ENCODE peak calls at places on chromosomes 4 and X, in four cellular contexts. E is HepG2, B is transverse colon, T is suprapubic skin. O is an unnamed sample.

GRCh38 chrX:106170318-106170717 is 2.2 kb downstream of the PWWP3B start:
- DNase-seq in E (no peak), B (no peak), T (no peak), O (no peak)

GRCh38 chr4:140789752-140790151 is 33.6 kb upstream of the TBC1D9 start:
- DNase-seq in T (no peak), B (no peak), E (no peak), O (no peak)

GRCh38 chr4:147498031-147498700 is 17.3 kb downstream of the EDNRA start:
- DNase-seq in E (no peak), B (no peak), T (no peak), O (no peak)

GRCh38 chr4:153115322-153116100 is 88.7 kb upstream of the TRIM2 start:
- DNase-seq in T (no peak), B (peak), E (peak), O (peak)

GRCh38 chr4:163923092-163923491 is 428.6 kb downstream of the TMA16 start:
- DNase-seq in E (no peak), B (no peak), T (no peak), O (no peak)

GRCh38 chrX:21374163-21374993 is at the start of gene CNKSR2:
- DNase-seq in E (no peak), B (peak), T (peak), O (peak)

GRCh38 chr4:60729194-60729593 is 470.9 kb upstream of the ADGRL3 start:
- DNase-seq in T (no peak), E (no peak), B (no peak), O (no peak)

GRCh38 chr4:100838286-100838685 is 320.5 kb upstream of the EMCN start:
- DNase-seq in E (no peak), B (no peak), T (no peak), O (no peak)

GRCh38 chr4:40241026-40241425 is 44.2 kb downstream of the RHOH start:
- DNase-seq in E (no peak), T (no peak), B (no peak), O (no peak)

GRCh38 chr4:147056951-147057630 is 111.4 kb upstream of the TTC29 start:
- DNase-seq in E (no peak), T (no peak), B (no peak), O (no peak)

GRCh38 chrX:618761-619450 is 11.7 kb upstream of the SHOX start:
- DNase-seq in B (no peak), E (no peak), T (no peak), O (no peak)

GRCh38 chr4:98448923-98449322 is 187.7 kb downstream of the RAP1GDS1 start:
- DNase-seq in B (peak), T (no peak), E (no peak), O (no peak)

GRCh38 chrX:24229967-24230366 is 80.4 kb downstream of the ZFX start:
- DNase-seq in B (no peak), E (no peak), T (no peak), O (no peak)

GRCh38 chr4:8175686-8176085 is 17.1 kb upstream of the ABLIM2 start:
- DNase-seq in E (no peak), B (no peak), T (no peak), O (no peak)

GRCh38 chr4:83489711-83490326 is 4.9 kb upstream of the ABRAXAS1 start:
- DNase-seq in B (no peak), T (no peak), E (no peak), O (no peak)

GRCh38 chr4:83486457-83487129 is 1.7 kb upstream of the ABRAXAS1 start:
- DNase-seq in E (peak), T (no peak), B (no peak), O (no peak)

DNA sequence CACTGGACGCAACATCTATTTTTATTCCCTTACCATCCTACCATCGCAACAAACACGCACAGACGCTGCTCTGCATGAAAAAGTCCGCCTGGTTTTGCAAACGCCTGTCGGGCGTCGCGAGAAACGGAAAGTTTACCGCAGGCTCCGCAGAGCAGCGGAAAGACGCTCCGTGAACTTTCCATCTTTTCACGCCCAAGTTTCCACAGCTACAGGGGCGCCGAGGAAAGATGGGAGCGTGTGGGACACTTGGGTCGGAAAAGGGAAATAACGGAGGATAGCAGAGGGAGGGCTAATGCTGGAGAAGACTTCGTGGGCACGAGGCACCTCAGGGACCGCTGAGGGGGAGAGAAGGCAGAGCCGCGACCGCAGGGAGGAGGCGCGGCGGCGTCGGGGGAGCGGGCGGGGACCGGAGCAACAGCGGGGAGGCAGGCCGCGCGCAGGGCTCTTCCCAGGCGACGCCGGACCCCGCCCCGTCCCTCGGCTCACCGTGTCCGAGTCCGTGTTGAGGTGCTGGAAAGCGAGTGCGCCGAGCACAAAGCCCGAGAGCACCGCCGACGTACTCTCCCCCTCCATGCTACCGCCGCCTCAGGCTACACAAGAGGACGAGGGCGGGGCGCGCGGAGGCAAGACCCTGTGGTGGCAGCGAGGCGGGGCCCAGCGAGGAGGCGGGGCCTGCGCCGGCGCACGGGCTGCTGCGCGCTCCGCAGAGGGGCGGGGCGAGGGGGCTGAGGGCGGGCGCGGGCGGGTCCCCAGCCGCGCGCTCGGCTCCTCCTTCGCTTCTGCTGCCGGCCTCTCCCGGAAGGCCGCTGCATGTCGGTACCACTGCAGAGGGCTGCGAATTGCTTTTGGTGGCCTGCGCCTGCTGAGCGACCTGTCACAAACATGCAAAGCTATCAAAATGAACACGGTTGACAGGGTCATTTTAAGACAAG is at the start of gene ABRAXAS1:
- DNase-seq in E (peak), B (peak), T (peak), O (peak)
- TF ChIP-seq CTCF in E (no peak), B (no peak), T (no peak), O (no peak)

DNA sequence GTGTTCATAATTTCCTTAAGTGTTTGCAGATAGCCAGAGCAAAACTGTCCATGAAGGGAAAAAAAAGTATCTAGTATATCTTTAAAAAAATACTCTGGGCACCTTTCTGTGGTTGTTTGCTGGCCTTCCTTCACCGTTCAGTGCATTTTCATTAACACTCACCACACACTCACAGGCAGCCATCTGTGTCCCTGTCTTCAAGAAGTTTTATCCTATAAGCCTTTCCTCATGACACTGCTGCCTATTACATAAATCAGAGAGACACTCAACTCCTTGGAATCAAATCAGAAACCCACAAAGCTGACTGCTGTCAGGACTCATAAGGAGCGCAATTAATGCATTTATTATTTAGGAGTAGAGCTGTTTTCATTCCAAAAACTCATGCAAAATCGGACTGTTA is 1720.2 kb downstream of the PCDH7 start:
- DNase-seq in E (no peak), B (no peak), T (no peak), O (no peak)
- TF ChIP-seq POLR2AphosphoS5 in E (no peak), B (no peak), T (no peak), O (no peak)

GRCh38 chr4:76144546-76144945 is 3.7 kb downstream of the NUP54 start:
- DNase-seq in B (no peak), T (no peak), E (no peak), O (no peak)

GRCh38 chr4:76153356-76153755 is 5.2 kb upstream of the NUP54 start:
- DNase-seq in T (no peak), B (no peak), E (no peak), O (no peak)

GRCh38 chr4:76147454-76148141 is 599 bp downstream of the NUP54 start:
- DNase-seq in E (peak), T (peak), B (peak), O (peak)

GRCh38 chr4:76148142-76148849 is at the start of gene NUP54:
- DNase-seq in B (peak), T (peak), E (peak), O (peak)
- TF ChIP-seq EP300 in B (no peak), T (no peak), E (peak), O (no peak)

GRCh38 chrX:132171478-132171877 is 43.7 kb upstream of the FRMD7 start:
- DNase-seq in B (no peak), E (peak), T (no peak), O (no peak)
- TF ChIP-seq CTCF in B (no peak), E (peak), T (no peak), O (no peak)

DNA sequence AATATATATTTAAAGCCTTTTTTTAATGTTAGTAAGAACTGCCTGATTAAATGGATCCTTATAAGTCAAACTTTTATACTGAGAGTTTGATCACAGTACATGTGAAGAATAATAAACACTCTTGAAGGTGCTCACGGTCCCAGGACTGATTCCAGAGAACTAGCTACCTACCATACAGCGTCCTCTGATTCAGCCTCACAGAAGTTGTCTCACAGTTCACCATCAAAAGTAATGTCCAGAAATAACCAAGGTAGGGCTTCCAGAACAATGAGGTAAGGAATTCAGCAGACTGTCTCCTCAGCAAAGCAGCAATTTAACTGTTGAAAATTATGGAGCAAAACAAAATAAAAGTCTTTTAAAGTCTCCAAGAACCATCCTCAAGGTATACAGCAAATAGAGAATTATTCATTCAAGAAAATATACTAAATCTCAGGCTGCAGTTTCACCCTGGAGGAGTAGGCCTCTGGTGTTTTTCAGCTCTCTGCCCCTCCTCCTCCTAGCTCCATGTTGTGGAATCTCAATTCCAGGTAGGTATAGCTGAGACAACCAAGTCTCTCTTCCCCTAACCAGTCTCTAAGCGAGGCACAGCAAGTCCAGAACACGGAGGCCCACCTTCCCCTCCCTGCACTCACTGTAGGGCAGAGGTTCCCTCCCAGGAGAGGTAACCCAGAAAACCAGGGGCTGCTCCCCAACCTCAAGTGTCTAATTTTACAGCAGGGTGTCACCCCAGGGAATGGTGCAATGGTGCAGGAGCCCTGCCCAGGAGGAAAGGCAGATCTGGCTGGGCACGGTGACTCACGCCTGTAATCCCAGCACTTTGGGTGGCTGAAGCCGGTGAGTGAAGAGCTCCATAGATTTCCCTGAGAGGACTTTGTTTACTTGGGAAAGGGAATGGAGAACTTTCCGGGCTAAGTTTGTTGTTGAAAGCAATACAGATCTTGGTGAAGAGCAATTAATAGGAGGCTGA is 28.6 kb downstream of the FAM241A start:
- DNase-seq in E (no peak), T (no peak), B (peak), O (peak)
- TF ChIP-seq POLR2AphosphoS5 in E (no peak), T (no peak), B (no peak), O (no peak)

GRCh38 chr4:55345980-55346850 is at the start of gene SRD5A3:
- DNase-seq in T (peak), B (peak), E (peak), O (peak)
- TF ChIP-seq EP300 in T (no peak), B (no peak), E (peak), O (no peak)

DNA sequence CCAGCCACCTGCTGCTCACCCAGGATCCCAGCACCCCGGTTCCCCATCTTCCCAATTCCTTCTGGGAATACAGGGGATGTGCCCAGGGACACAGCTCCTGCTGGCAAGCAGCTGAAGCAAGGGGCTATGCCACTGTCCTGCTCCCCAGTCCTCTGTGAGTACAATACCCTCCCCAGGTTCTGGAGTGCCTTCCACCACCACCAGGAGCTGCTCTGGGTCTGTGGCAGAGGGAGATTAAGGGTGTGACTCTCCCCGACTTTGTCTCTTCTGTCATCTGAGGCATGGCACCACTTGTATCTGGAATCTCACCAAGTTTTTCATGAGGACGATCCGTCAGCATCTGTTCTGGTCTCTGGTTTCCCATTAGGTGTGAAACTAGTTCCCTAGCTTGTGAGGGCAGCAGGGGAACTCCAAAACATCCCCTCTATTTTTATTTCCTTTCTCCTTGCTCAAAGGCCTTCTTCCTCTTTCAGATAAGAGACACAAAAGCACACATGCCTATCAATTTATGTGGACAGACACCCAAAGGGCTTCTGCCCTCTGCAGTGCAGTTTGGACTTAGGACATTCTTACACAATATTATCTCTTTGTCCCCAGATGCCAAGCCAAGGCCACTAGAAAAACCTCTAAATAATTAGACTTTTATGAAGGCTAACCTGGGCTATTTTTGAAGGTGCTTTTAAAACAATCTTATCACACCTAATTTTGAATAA is 26.8 kb downstream of the MGST2 start:
- DNase-seq in T (no peak), E (peak), B (no peak), O (no peak)
- TF ChIP-seq CTCF in T (peak), E (peak), B (no peak), O (no peak)

GRCh38 chr4:3148926-3149325 is 74.4 kb downstream of the HTT start:
- DNase-seq in B (no peak), T (no peak), E (no peak), O (no peak)
- TF ChIP-seq POLR2AphosphoS5 in B (peak), T (no peak), E (no peak), O (no peak)

GRCh38 chrX:30642642-30643041 is 10.6 kb upstream of the GK start:
- DNase-seq in T (no peak), E (peak), B (no peak), O (no peak)
- TF ChIP-seq EP300 in T (no peak), E (no peak), B (no peak), O (no peak)

GRCh38 chr4:108783666-108784463 is 21.0 kb upstream of the ETNPPL start:
- DNase-seq in T (no peak), B (no peak), E (peak), O (no peak)
- TF ChIP-seq CTCF in T (no peak), B (no peak), E (peak), O (no peak)